ENCODE peak calls at places on chromosomes 13 and 19, in four cellular contexts. One of them, this sample, is unnamed.

GRCh38 chr19:40410030-40410389 is 3.2 kb downstream of the PRX start:
- DNase-seq in H9: peak; percentile 67
- DNase-seq in mesendoderm: no peak
- DNase-seq in H1: no peak
- DNase-seq in this sample: no peak

GRCh38 chr19:47176071-47176626 is 45.5 kb downstream of the SAE1 start:
- DNase-seq in mesendoderm: no peak
- DNase-seq in H9: no peak
- DNase-seq in H1: no peak
- DNase-seq in this sample: peak; percentile 97

GRCh38 chr13:45143346-45143751 is 23.0 kb downstream of the GTF2F2 start:
- DNase-seq in H9: no peak
- DNase-seq in H1: no peak
- DNase-seq in mesendoderm: no peak
- DNase-seq in this sample: peak; percentile 88

GRCh38 chr13:32164622-32165268 is 133.2 kb downstream of the FRY start:
- DNase-seq in H9: peak; percentile 71
- DNase-seq in mesendoderm: peak; percentile 91
- DNase-seq in H1: peak; percentile 58
- DNase-seq in this sample: peak; percentile 66

GRCh38 chr19:58551577-58552471 is 3.1 kb downstream of the CHMP2A start:
- DNase-seq in H1: no peak
- DNase-seq in H9: peak; percentile 27
- DNase-seq in mesendoderm: no peak
- DNase-seq in this sample: no peak

GRCh38 chr19:8832132-8833021 is at the start of the genes MBD3L1 and ZNF558:
- DNase-seq in H1: peak; percentile 80
- DNase-seq in mesendoderm: peak; percentile 98
- DNase-seq in H9: peak; percentile 77
- DNase-seq in this sample: peak; percentile 97

GRCh38 chr19:17385878-17386611 is 8.0 kb downstream of the CCDC194 start:
- DNase-seq in mesendoderm: peak; percentile 79
- DNase-seq in H1: peak; percentile 92
- DNase-seq in H9: peak; percentile 89
- DNase-seq in this sample: peak; percentile 30

GRCh38 chr13:29472317-29472961 is 123.0 kb downstream of the SLC7A1 start:
- DNase-seq in mesendoderm: peak; percentile 76
- DNase-seq in H1: peak; percentile 78
- DNase-seq in H9: peak; percentile 66
- DNase-seq in this sample: peak; percentile 58

GRCh38 chr19:6668696-6669095 is 1.3 kb downstream of the TNFSF14 start:
- DNase-seq in H9: no peak
- DNase-seq in mesendoderm: no peak
- DNase-seq in H1: no peak
- DNase-seq in this sample: no peak

GRCh38 chr13:32175943-32176342 is 139.2 kb downstream of the ZAR1L start:
- DNase-seq in mesendoderm: no peak
- DNase-seq in H9: no peak
- DNase-seq in H1: no peak
- DNase-seq in this sample: no peak

GRCh38 chr19:41995959-41996797 is 2.1 kb upstream of the ATP1A3 start:
- DNase-seq in mesendoderm: peak; percentile 89
- DNase-seq in H9: peak; percentile 69
- DNase-seq in H1: peak; percentile 78
- DNase-seq in this sample: no peak

GRCh38 chr13:106433066-106433465 is 102.4 kb downstream of the EFNB2 start:
- DNase-seq in mesendoderm: no peak
- DNase-seq in H1: no peak
- DNase-seq in H9: no peak
- DNase-seq in this sample: no peak

GRCh38 chr13:106426909-106427308 is 108.6 kb downstream of the EFNB2 start:
- DNase-seq in mesendoderm: no peak
- DNase-seq in H9: no peak
- DNase-seq in H1: no peak
- DNase-seq in this sample: no peak

GRCh38 chr13:106432636-106433035 is 102.8 kb downstream of the EFNB2 start:
- DNase-seq in H1: no peak
- DNase-seq in H9: no peak
- DNase-seq in mesendoderm: peak; percentile 43
- DNase-seq in this sample: no peak
- H3K23ac ChIP-seq in H1: no peak overlapping the region
- H3K23ac ChIP-seq in H9: no peak overlapping the region
- H3K23ac ChIP-seq in mesendoderm: no peak overlapping the region
- H3K23ac ChIP-seq in this sample: no peak overlapping the region

GRCh38 chr13:73119612-73120011 is 60.8 kb downstream of the KLF5 start:
- DNase-seq in H1: no peak
- DNase-seq in H9: no peak
- DNase-seq in mesendoderm: no peak
- DNase-seq in this sample: no peak
- H4K5ac ChIP-seq in H1: no peak overlapping the region
- H4K5ac ChIP-seq in H9: no peak overlapping the region
- H4K5ac ChIP-seq in mesendoderm: no peak overlapping the region
- H4K5ac ChIP-seq in this sample: no peak overlapping the region

GRCh38 chr19:2329528-2329927 is 1.0 kb downstream of the SPPL2B start:
- DNase-seq in H1: no peak
- DNase-seq in H9: no peak
- DNase-seq in mesendoderm: no peak
- DNase-seq in this sample: no peak

GRCh38 chr19:2330255-2330631 is 1.8 kb downstream of the SPPL2B start:
- DNase-seq in mesendoderm: no peak
- DNase-seq in H9: no peak
- DNase-seq in H1: no peak
- DNase-seq in this sample: no peak

GRCh38 chr19:2327773-2328400 is 499 bp downstream of the LSM7 start:
- DNase-seq in H1: no peak
- DNase-seq in H9: peak; percentile 81
- DNase-seq in mesendoderm: peak; percentile 90
- DNase-seq in this sample: peak; percentile 81

GRCh38 chr19:2329162-2329505 is 650 bp downstream of the SPPL2B start:
- DNase-seq in H9: no peak
- DNase-seq in mesendoderm: no peak
- DNase-seq in H1: no peak
- DNase-seq in this sample: no peak

DNA sequence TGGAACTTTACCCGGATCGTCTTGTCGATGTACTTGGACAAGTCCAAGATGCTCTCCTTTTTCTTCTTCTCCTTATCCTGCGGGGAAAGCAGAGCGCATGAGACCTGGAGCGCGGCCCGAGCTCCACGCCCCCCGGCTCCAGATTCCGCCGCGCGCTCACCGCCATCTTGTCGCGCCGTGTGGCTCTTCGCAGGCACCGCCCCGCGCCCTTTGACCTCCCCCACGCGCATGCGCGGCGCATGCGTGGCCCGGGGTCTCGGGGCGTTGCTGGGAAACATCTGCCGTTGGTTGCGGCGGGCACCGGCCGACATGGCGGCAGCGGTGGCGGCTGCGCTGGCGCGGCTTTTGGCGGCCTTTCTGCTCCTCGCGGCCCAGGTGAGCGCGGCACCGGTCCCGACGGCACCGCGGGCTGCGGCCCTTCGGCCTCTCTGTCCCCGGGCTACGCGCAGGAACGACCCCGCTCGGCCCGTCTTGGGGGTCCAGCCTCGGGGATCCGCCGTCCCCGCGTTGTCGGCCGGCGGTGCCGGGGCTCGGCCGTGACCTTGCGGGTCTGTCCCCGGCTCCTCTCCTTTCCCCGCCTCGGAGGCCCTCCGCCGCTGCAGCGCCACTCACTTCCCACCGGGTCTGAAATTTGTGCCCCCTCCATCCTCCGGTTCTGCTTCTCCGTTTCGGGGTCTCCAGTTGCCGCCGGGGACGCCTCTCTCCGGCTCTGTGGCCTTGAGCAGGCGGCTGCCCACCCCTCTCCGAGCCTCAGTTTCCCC is at the start of the genes LSM7 and SPPL2B:
- DNase-seq in mesendoderm: peak; percentile 90
- DNase-seq in H1: peak; percentile 90
- DNase-seq in H9: peak; percentile 85
- DNase-seq in this sample: peak; percentile 83
- H3K23ac ChIP-seq in mesendoderm: peak within 1 kb of the TSS; percentile 99
- H3K23ac ChIP-seq in H1: no peak within 1 kb of the TSS
- H3K23ac ChIP-seq in H9: no peak within 1 kb of the TSS
- H3K23ac ChIP-seq in this sample: peak within 1 kb of the TSS; percentile 99

DNA sequence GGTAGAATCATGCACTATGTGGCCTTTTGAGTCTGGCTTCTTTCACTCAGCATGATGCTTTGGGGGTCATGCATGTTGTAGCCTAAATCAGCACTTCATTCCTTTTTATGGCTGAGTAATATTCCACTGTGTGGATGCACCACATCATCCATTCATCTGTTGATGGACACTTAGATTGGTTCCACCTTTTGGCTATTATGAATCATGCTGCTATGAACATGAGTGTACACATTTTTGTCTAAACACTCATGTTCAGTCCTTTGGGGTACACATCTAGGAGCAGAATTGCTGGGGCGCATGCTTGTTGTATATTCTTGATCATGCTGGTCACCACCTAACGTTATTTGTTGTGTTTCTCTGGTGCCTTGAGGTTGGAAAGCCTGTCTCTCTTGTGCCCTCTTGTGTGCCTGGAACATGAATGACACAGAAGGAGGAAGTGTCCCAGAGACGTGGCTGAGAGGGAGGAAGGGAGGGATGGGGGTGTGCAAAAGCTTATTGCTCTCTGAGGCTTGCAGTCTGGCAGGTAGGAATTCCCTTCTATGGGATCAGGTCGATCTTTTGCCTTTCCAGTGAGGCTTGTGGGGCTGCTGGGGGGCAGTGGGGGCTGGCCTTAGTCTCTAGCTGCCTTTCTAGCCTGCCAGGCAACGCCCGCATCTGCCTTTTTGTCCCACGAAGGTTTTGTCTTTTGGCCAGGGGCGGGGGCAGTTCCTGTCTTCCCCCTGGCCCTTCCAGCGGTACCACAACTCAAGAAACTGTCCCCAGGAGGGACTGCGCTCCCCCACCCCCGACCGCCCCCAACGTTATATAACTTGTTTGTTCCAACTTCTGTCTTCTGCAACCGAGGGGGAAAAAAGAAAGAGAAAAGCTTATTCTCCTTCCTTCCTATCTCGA is 7.6 kb downstream of the KLHL26 start:
- DNase-seq in H1: no peak
- DNase-seq in H9: no peak
- DNase-seq in mesendoderm: peak; percentile 47
- DNase-seq in this sample: no peak
- H4K5ac ChIP-seq in H1: no peak overlapping the region
- H4K5ac ChIP-seq in H9: no peak overlapping the region
- H4K5ac ChIP-seq in mesendoderm: no peak overlapping the region
- H4K5ac ChIP-seq in this sample: no peak overlapping the region

GRCh38 chr19:35868172-35868822 is at the start of gene APLP1:
- DNase-seq in H1: peak; percentile 84
- DNase-seq in mesendoderm: peak; percentile 50
- DNase-seq in H9: peak; percentile 73
- DNase-seq in this sample: no peak
- H3K23ac ChIP-seq in H1: no peak within 1 kb of the TSS
- H3K23ac ChIP-seq in mesendoderm: no peak within 1 kb of the TSS
- H3K23ac ChIP-seq in H9: no peak within 1 kb of the TSS
- H3K23ac ChIP-seq in this sample: peak within 1 kb of the TSS; percentile 15

This sample was measured in IMR-90.